ENCODE peak calls at places on chromosome 5, in seven cellular contexts. J is IMR-90, B is mesendoderm, X is neuronal stem cell, N is H9, G is H1, I is trophoblast cell. E is an unnamed sample.

GRCh38 chr5:160651682-160652645 is 200.0 kb downstream of the ATP10B start:
- DNase-seq in J (no peak), B (no peak), X (no peak), N (no peak), G (no peak), I (peak), E (no peak)

GRCh38 chr5:168976311-168976893 is 324.5 kb downstream of the SLIT3 start:
- DNase-seq in J (no peak), B (no peak), X (no peak), N (no peak), G (no peak), I (no peak), E (no peak)

GRCh38 chr5:77239126-77239741 is 28.8 kb downstream of the PDE8B start:
- DNase-seq in J (no peak), B (no peak), X (no peak), N (no peak), G (no peak), I (peak), E (peak)

GRCh38 chr5:39896104-39896503 is 471.3 kb upstream of the DAB2 start:
- DNase-seq in J (no peak), B (no peak), X (no peak), N (no peak), G (no peak), I (no peak), E (no peak)

GRCh38 chr5:95823738-95824609 is 1.4 kb upstream of the GLRX start:
- DNase-seq in J (peak), B (peak), X (no peak), N (peak), G (no peak), I (peak), E (peak)

GRCh38 chr5:10539685-10539998 is 24.2 kb upstream of the ANKRD33B start:
- DNase-seq in J (peak), B (no peak), X (no peak), N (no peak), G (no peak), I (no peak), E (peak)

GRCh38 chr5:150801117-150801927 is 22.8 kb downstream of the SMIM3 start:
- DNase-seq in J (peak), B (peak), X (peak), N (peak), G (no peak), I (peak), E (peak)

GRCh38 chr5:136123236-136123768 is 9.3 kb upstream of the SMAD5 start:
- DNase-seq in J (peak), B (no peak), X (no peak), N (no peak), G (no peak), I (no peak), E (no peak)

GRCh38 chr5:173920866-173921265 is 32.7 kb downstream of the CPEB4 start:
- DNase-seq in J (peak), B (no peak), X (no peak), N (no peak), G (no peak), I (no peak), E (no peak)

GRCh38 chr5:115337882-115338281 is 41.4 kb upstream of the CCDC112 start:
- DNase-seq in J (no peak), B (no peak), X (no peak), N (no peak), G (no peak), I (peak), E (no peak)

GRCh38 chr5:102450313-102450990 is 48.3 kb downstream of the SLCO6A1 start:
- DNase-seq in J (no peak), B (peak), X (no peak), N (peak), G (peak), I (peak), E (peak)

GRCh38 chr5:134252671-134253070 is 26.8 kb upstream of the PPP2CA start:
- DNase-seq in J (peak), B (no peak), X (no peak), N (no peak), G (no peak), I (peak), E (peak)

GRCh38 chr5:164332349-164333196 is 827.2 kb downstream of the MAT2B start:
- DNase-seq in J (no peak), B (no peak), X (no peak), N (no peak), G (no peak), I (no peak), E (no peak)

GRCh38 chr5:111602817-111603445 is 90.6 kb upstream of the STARD4 start:
- DNase-seq in J (peak), B (no peak), X (no peak), N (no peak), G (no peak), I (no peak), E (no peak)

GRCh38 chr5:111603446-111603827 is 91.1 kb upstream of the STARD4 start:
- DNase-seq in J (peak), B (no peak), X (no peak), N (no peak), G (no peak), I (no peak), E (peak)

GRCh38 chr5:111606194-111606593 is 93.9 kb upstream of the STARD4 start:
- DNase-seq in J (no peak), B (no peak), X (no peak), N (no peak), G (no peak), I (no peak), E (no peak)
- H3K4ac ChIP-seq in J (no peak), B (no peak), X (no peak), N (no peak), G (no peak), I (no peak), E (no peak)

DNA sequence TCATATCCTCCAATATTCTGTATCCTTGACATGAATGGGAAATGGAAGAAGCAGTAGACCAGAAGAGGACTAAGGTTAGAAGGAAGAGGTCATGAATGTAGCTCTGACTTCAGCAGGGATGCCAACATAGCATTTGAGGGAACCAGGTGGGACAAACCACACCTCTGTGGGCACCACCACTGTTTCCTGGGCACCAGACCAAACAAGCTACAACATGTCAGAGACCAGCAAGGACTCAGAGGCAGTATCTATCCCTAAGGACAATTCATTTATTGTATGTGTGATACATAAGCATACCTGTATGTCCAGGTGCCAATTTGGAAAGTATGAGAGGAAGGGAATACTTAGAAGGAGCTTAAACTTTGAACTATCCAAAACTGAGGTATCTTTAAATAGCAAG is 192.8 kb downstream of the MAN2A1 start:
- DNase-seq in J (no peak), B (no peak), X (no peak), N (no peak), G (no peak), I (no peak), E (no peak)
- H3K18ac ChIP-seq in J (no peak), B (no peak), X (no peak), N (no peak), G (no peak), I (no peak), E (no peak)

GRCh38 chr5:38263983-38264382 is 5.6 kb downstream of the EGFLAM start:
- DNase-seq in J (no peak), B (no peak), X (no peak), N (no peak), G (no peak), I (no peak), E (no peak)
- H3K4ac ChIP-seq in J (no peak), B (no peak), X (no peak), N (no peak), G (no peak), I (no peak), E (no peak)

DNA sequence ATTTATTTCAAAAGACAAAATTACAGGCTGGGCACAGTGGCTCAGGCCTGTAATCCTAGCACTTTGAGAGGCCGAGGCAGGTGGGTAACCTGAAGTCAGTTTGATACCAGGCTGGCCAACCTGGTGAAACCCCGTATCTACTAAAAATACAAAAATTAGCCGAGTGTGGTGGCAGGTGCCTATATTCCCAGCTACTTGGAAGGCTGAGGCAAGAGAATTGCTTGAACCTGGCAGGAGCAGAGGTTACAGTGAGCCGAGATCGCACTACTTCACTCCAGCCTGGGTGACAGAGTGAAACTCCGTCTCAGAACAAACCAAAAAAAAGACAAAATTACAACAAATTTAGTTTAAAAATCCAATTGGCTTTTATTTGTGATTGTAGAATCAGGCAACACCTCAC is 14.3 kb upstream of the SLC30A5 start:
- DNase-seq in J (no peak), B (no peak), X (no peak), N (no peak), G (no peak), I (no peak), E (no peak)
- H3K18ac ChIP-seq in J (no peak), B (no peak), X (no peak), N (no peak), G (no peak), I (no peak), E (no peak)

GRCh38 chr5:159199225-159199624 is 10.1 kb downstream of the RNF145 start:
- DNase-seq in J (no peak), B (no peak), X (no peak), N (no peak), G (no peak), I (no peak), E (no peak)
- H3K4ac ChIP-seq in J (no peak), B (no peak), X (no peak), N (no peak), G (no peak), I (no peak), E (no peak)

GRCh38 chr5:146441896-146442295 is 5.2 kb upstream of the TCERG1 start:
- DNase-seq in J (peak), B (no peak), X (no peak), N (no peak), G (no peak), I (peak), E (no peak)
- H3K18ac ChIP-seq in J (no peak), B (no peak), X (no peak), N (no peak), G (no peak), I (no peak), E (no peak)

GRCh38 chr5:100004969-100005368 is 530.2 kb upstream of the FAM174A start:
- DNase-seq in J (no peak), B (no peak), X (no peak), N (no peak), G (no peak), I (peak), E (no peak)
- H3K4ac ChIP-seq in J (no peak), B (no peak), X (no peak), N (no peak), G (no peak), I (no peak), E (no peak)